ENCODE peak calls at places on chromosomes 2 and 18, in seven cellular contexts. R, Q, S, D, I, C and B are unnamed samples.

GRCh38 chr18:52869942-52870907 is 530.2 kb downstream of the DCC start:
- DNase-seq in Q (no peak), I (no peak), S (no peak), D (no peak), C (no peak), R (no peak), B (no peak)

GRCh38 chr18:63681449-63682381 is 20.0 kb upstream of the SERPINB3 start:
- DNase-seq in I (no peak), Q (no peak), C (no peak), D (no peak), S (no peak), R (no peak), B (no peak)

GRCh38 chr2:16014041-16014787 is 73.9 kb downstream of the MYCN start:
- DNase-seq in R (no peak), I (peak), Q (no peak), C (no peak), D (peak), S (peak), B (no peak)

GRCh38 chr2:104849618-104850097 is 4.3 kb upstream of the POU3F3 start:
- DNase-seq in C (peak), I (no peak), R (no peak), Q (peak), S (peak), D (peak), B (no peak)

GRCh38 chr2:187547353-187547979 is 6.8 kb downstream of the TFPI start:
- DNase-seq in Q (no peak), R (peak), S (no peak), C (peak), I (peak), D (no peak), B (peak)

GRCh38 chr2:240589850-240590525 is 3.5 kb downstream of the CAPN10 start:
- DNase-seq in I (peak), D (no peak), C (no peak), R (no peak), Q (no peak), S (peak), B (no peak)

GRCh38 chr2:192194065-192194865 is 468 bp downstream of the TMEFF2 start:
- DNase-seq in D (no peak), I (peak), S (peak), Q (no peak), C (no peak), R (no peak), B (peak)

GRCh38 chr2:101197814-101198213 is 46.6 kb upstream of the TBC1D8 start:
- DNase-seq in I (no peak), D (no peak), Q (no peak), S (no peak), C (no peak), R (no peak), B (no peak)

GRCh38 chr2:160561551-160562280 is 68.1 kb upstream of the RBMS1 start:
- DNase-seq in D (no peak), I (no peak), R (no peak), Q (no peak), C (no peak), S (no peak), B (no peak)

GRCh38 chr2:37653805-37654378 is 17.6 kb downstream of the CDC42EP3 start:
- DNase-seq in C (peak), R (no peak), Q (no peak), D (no peak), I (peak), S (no peak), B (no peak)

GRCh38 chr2:54402350-54402749 is 53.8 kb upstream of the SPTBN1 start:
- DNase-seq in S (no peak), D (no peak), R (peak), I (peak), C (peak), Q (peak), B (peak)

GRCh38 chr2:233247744-233248143 is 3.7 kb upstream of the ATG16L1 start:
- DNase-seq in Q (no peak), R (no peak), S (no peak), I (no peak), C (peak), D (no peak), B (no peak)

GRCh38 chr18:62710417-62710816 is 4.9 kb upstream of the PHLPP1 start:
- DNase-seq in R (no peak), S (no peak), I (no peak), D (no peak), C (no peak), Q (no peak), B (no peak)

GRCh38 chr2:38496927-38497669 is 105.6 kb downstream of the HNRNPLL start:
- DNase-seq in R (peak), I (peak), C (no peak), Q (no peak), S (no peak), D (no peak), B (no peak)

GRCh38 chr2:144449028-144449406 is 70.9 kb downstream of the ZEB2 start:
- DNase-seq in S (peak), R (no peak), D (no peak), C (no peak), I (no peak), Q (no peak), B (no peak)

GRCh38 chr2:158300394-158300793 is 156.2 kb downstream of the CCDC148 start:
- DNase-seq in S (no peak), C (no peak), R (no peak), I (no peak), Q (no peak), D (no peak), B (no peak)

GRCh38 chr2:96191937-96192670 is 16.5 kb downstream of the STARD7 start:
- DNase-seq in R (no peak), Q (no peak), D (no peak), C (no peak), I (no peak), S (no peak), B (no peak)

GRCh38 chr2:122908134-122908533 is 1117.0 kb upstream of the CNTNAP5 start:
- DNase-seq in Q (no peak), R (no peak), I (no peak), C (no peak), D (no peak), S (no peak), B (no peak)

GRCh38 chr18:23378470-23378764 is 74.7 kb upstream of the RIOK3 start:
- DNase-seq in Q (no peak), C (no peak), D (no peak), I (no peak), S (no peak), R (no peak), B (no peak)

GRCh38 chr2:234488913-234489451 is 7.9 kb downstream of the ARL4C start:
- DNase-seq in S (no peak), C (no peak), Q (no peak), D (no peak), I (no peak), R (no peak), B (no peak)

GRCh38 chr18:55427951-55428350 is 160.0 kb downstream of the TCF4 start:
- DNase-seq in S (no peak), R (no peak), Q (no peak), D (no peak), C (no peak), I (no peak), B (no peak)

GRCh38 chr2:239691720-239692119 is 290.9 kb upstream of the HDAC4 start:
- DNase-seq in S (no peak), C (no peak), D (no peak), R (no peak), I (no peak), Q (no peak), B (no peak)

GRCh38 chr2:238288650-238289573 is 502 bp upstream of the PER2 start:
- DNase-seq in R (peak), Q (peak), D (peak), I (peak), S (peak), C (peak), B (peak)

GRCh38 chr2:176123847-176124273 is 1.3 kb downstream of the HOXD9 start:
- DNase-seq in R (no peak), D (no peak), Q (no peak), S (no peak), I (no peak), C (no peak), B (peak)

GRCh38 chr2:195486987-195487644 is 169.9 kb upstream of the SLC39A10 start:
- DNase-seq in Q (no peak), I (no peak), D (peak), C (peak), S (no peak), R (no peak), B (no peak)

GRCh38 chr18:51028201-51028805 is 1.7 kb upstream of the SMAD4 start:
- DNase-seq in R (no peak), I (no peak), S (no peak), D (no peak), C (peak), Q (no peak), B (no peak)

GRCh38 chr2:195531754-195532153 is 125.3 kb upstream of the SLC39A10 start:
- DNase-seq in Q (no peak), C (no peak), S (no peak), R (no peak), D (peak), I (no peak), B (no peak)

GRCh38 chr2:1766400-1766799 is 22.1 kb upstream of the PXDN start:
- DNase-seq in I (no peak), S (no peak), Q (no peak), D (no peak), R (no peak), C (no peak), B (no peak)

GRCh38 chr2:72859831-72860262 is 27.4 kb upstream of the SPR start:
- DNase-seq in D (peak), R (no peak), I (no peak), Q (peak), S (no peak), C (peak), B (peak)

GRCh38 chr2:168851674-168852320 is 38.4 kb downstream of the SPC25 start:
- DNase-seq in D (peak), I (no peak), C (no peak), Q (peak), R (no peak), S (peak), B (no peak)

GRCh38 chr2:13005761-13006336 is 289.1 kb downstream of the TRIB2 start:
- DNase-seq in C (no peak), Q (no peak), R (no peak), S (no peak), I (no peak), D (peak), B (no peak)

GRCh38 chr18:34880882-34881852 is 160.0 kb upstream of the MAPRE2 start:
- DNase-seq in Q (no peak), D (no peak), R (no peak), I (no peak), C (peak), S (no peak), B (no peak)
- TF ChIP-seq CTCF in Q (no peak), D (peak), R (no peak), I (peak), C (no peak), S (no peak), B (no peak)

GRCh38 chr2:206445948-206446347 is 2.6 kb downstream of the ADAM23 start:
- DNase-seq in C (no peak), I (no peak), S (no peak), R (no peak), D (no peak), Q (no peak), B (no peak)

GRCh38 chr2:206442854-206443734 is at the start of gene ADAM23:
- DNase-seq in R (no peak), I (peak), D (peak), S (no peak), C (peak), Q (no peak), B (peak)

GRCh38 chr2:206438196-206438727 is 5.1 kb upstream of the ADAM23 start:
- DNase-seq in I (no peak), S (no peak), R (no peak), C (no peak), Q (no peak), D (no peak), B (no peak)

GRCh38 chr2:206442516-206442853 is 847 bp upstream of the ADAM23 start:
- DNase-seq in S (no peak), I (no peak), Q (no peak), D (no peak), R (no peak), C (peak), B (no peak)

DNA sequence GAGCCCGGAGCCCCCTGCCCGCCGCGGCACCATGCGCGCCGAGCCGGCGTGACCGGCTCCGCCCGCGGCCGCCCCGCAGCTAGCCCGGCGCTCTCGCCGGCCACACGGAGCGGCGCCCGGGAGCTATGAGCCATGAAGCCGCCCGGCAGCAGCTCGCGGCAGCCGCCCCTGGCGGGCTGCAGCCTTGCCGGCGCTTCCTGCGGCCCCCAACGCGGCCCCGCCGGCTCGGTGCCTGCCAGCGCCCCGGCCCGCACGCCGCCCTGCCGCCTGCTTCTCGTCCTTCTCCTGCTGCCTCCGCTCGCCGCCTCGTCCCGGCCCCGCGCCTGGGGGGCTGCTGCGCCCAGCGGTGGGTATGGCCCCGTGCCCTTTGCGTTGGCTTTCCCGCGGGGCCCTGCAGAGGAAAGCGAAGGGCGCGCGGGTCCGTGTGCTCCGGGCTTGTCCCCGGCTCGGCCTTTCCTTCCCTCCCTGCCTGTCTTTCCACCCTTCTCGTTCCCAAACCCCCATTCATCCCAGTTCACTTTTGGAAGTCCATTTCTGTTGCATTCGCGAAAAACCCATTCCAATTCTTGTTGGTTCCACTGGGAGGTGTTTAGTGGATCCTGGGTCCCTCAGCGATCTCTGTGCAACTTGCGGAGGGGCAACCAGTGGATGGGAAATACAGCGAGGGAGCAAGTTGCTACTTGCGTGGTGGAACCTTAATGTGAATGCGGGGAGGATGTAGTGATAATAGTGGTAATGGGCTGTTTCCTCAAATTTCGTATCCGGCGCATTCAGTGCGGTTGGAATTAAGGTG is 599 bp downstream of the ADAM23 start:
- DNase-seq in D (peak), Q (no peak), C (peak), R (no peak), I (peak), S (peak), B (no peak)
- TF ChIP-seq CTCF in D (no peak), Q (no peak), C (no peak), R (no peak), I (no peak), S (no peak), B (no peak)

DNA sequence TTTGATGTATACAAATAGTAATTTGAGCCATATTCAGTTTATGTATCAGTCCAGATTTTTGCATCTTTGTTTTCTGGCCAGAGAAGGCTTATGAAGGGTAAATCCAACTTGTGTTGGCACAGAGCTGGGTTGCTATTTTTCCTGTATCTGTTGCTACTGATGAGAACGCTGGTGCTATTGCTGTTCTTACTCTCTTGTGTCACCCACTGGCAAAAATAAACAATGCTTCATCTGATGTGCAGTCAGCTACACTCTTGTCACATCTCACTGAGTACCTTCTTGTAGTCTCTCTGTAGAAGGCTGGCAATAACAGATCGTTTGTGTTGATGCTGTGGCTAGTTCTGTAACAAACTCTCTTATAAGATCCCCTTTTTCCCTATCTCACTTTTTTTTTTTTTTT is 323.4 kb downstream of the CDH19 start:
- DNase-seq in I (no peak), C (no peak), Q (no peak), S (no peak), D (no peak), R (no peak), B (no peak)
- TF ChIP-seq CTCF in I (peak), C (no peak), Q (no peak), S (no peak), D (no peak), R (no peak), B (no peak)

DNA sequence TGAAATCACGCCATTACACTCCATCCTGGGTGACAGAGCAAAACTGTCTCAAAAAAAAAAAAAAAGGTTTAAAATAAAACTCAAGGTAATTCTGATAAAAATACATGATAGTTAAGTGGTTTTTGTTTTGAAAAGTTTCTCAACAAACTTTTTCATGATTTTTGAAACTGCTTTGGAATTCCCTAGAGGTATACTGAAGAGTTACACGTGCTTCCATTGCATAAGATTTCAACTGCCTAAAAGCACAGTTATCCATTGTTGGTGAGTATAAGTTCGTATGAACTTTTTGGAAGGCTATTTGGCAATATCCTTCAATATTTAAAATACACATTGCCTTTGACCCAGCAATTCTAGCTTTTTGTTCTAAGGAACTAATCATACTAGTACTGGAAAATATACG is 74.9 kb downstream of the USP34 start:
- DNase-seq in Q (no peak), D (no peak), S (no peak), I (no peak), C (peak), R (no peak), B (no peak)
- TF ChIP-seq CTCF in Q (no peak), D (no peak), S (no peak), I (no peak), C (no peak), R (no peak), B (no peak)

GRCh38 chr2:31523871-31524492 is 56.8 kb downstream of the SRD5A2 start:
- DNase-seq in R (no peak), Q (peak), I (no peak), S (no peak), D (peak), C (peak), B (no peak)
- TF ChIP-seq CTCF in R (peak), Q (peak), I (peak), S (peak), D (peak), C (peak), B (no peak)

DNA sequence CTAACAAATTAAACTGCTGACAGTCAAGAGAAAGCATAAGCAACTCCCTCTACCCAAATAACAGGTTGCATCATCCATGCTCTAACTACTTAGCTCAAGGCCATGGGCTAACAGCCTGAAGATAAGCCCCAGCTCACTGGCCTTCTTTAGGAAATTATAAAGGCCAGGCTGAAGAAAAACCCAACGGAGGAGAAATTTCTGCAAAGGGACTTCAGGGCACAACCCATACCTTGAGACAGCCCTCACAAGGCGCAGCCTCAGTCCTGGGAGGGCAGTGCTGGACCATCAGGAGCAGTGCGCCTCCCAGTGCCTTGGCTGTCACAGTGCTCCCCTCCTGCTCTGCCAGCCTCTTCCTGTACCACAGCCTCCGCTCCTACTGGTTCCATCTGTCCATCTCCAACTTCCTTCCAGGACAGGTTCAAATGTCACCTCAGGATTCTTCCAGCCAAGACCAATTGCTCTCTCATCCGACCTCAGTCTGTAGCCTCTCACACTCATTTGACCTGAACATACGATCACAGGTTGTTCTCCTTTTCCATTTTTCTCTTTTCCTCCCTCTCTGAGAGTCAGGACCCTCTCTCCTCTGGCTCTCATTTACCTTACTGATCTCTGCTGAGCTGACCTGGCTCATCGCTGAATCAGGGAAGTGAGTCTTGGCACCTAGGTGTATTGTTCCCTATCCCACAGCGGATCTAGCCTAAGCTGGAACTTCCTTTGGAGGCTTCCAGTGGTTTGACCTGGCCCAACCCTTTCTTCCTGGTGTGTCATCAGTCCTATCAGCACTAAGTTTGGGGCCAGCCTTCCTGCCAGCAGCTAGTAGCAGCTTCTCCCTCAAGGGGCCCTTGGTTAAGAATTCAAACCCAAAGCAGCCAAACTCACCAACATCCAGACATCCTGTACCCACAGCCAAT is 1.9 kb downstream of the MCFD2 start:
- DNase-seq in S (no peak), Q (peak), R (no peak), C (peak), I (no peak), D (no peak), B (no peak)
- TF ChIP-seq CTCF in S (no peak), Q (no peak), R (no peak), C (peak), I (no peak), D (peak), B (no peak)

GRCh38 chr2:217877866-217878265 is 124.9 kb downstream of the TNS1 start:
- DNase-seq in I (no peak), D (no peak), Q (no peak), S (no peak), C (no peak), R (no peak), B (no peak)

GRCh38 chr2:217880490-217880889 is 122.3 kb downstream of the TNS1 start:
- DNase-seq in R (no peak), S (no peak), I (no peak), Q (no peak), D (no peak), C (no peak), B (no peak)

GRCh38 chr2:217878865-217879595 is 123.8 kb downstream of the TNS1 start:
- DNase-seq in C (no peak), I (no peak), S (no peak), D (no peak), R (no peak), Q (no peak), B (no peak)

GRCh38 chr2:217884985-217885384 is 117.8 kb downstream of the TNS1 start:
- DNase-seq in Q (no peak), S (no peak), I (no peak), C (no peak), D (no peak), R (no peak), B (no peak)

GRCh38 chr2:217880891-217881290 is 121.9 kb downstream of the TNS1 start:
- DNase-seq in D (no peak), I (no peak), R (no peak), Q (no peak), S (no peak), C (no peak), B (no peak)
- TF ChIP-seq CTCF in D (no peak), I (no peak), R (no peak), Q (no peak), S (no peak), C (no peak), B (no peak)